ENCODE peak calls at places on chromosome 3, in nine cellular contexts. One of them, this sample, is unnamed.

GRCh38 chr3:133591271-133591742 is 17.8 kb downstream of the CDV3 start:
- DNase-seq in neural crest cell: no peak
- DNase-seq in PC-9: peak
- DNase-seq in activated T-cell treated with anti-CD3 and anti-CD28 coated beads for 1 hour: no peak
- DNase-seq in GM23248: peak
- DNase-seq in kidney: no peak
- DNase-seq in T-helper 17 cell: no peak
- DNase-seq in dorsolateral prefrontal cortex: no peak
- DNase-seq in NCI-H446 treated with DMSO at 0.1 percent for 48 hours: no peak
- DNase-seq in this sample: no peak

GRCh38 chr3:23017800-23018199 is 185.3 kb upstream of the UBE2E2 start:
- DNase-seq in neural crest cell: no peak
- DNase-seq in PC-9: peak
- DNase-seq in activated T-cell treated with anti-CD3 and anti-CD28 coated beads for 1 hour: no peak
- DNase-seq in GM23248: peak
- DNase-seq in kidney: no peak
- DNase-seq in T-helper 17 cell: no peak
- DNase-seq in dorsolateral prefrontal cortex: no peak
- DNase-seq in NCI-H446 treated with DMSO at 0.1 percent for 48 hours: no peak
- DNase-seq in this sample: no peak

GRCh38 chr3:152047465-152047864 is 174.0 kb downstream of the SUCNR1 start:
- DNase-seq in neural crest cell: no peak
- DNase-seq in PC-9: no peak
- DNase-seq in activated T-cell treated with anti-CD3 and anti-CD28 coated beads for 1 hour: no peak
- DNase-seq in GM23248: peak
- DNase-seq in kidney: no peak
- DNase-seq in T-helper 17 cell: no peak
- DNase-seq in dorsolateral prefrontal cortex: no peak
- DNase-seq in NCI-H446 treated with DMSO at 0.1 percent for 48 hours: no peak
- DNase-seq in this sample: no peak

GRCh38 chr3:27637346-27638000 is 84.7 kb downstream of the EOMES start:
- DNase-seq in neural crest cell: no peak
- DNase-seq in PC-9: no peak
- DNase-seq in activated T-cell treated with anti-CD3 and anti-CD28 coated beads for 1 hour: no peak
- DNase-seq in GM23248: no peak
- DNase-seq in kidney: no peak
- DNase-seq in T-helper 17 cell: no peak
- DNase-seq in dorsolateral prefrontal cortex: no peak
- DNase-seq in NCI-H446 treated with DMSO at 0.1 percent for 48 hours: no peak
- DNase-seq in this sample: no peak

GRCh38 chr3:58962816-58963215 is 87.0 kb downstream of the CFAP20DC start:
- DNase-seq in neural crest cell: no peak
- DNase-seq in PC-9: no peak
- DNase-seq in activated T-cell treated with anti-CD3 and anti-CD28 coated beads for 1 hour: no peak
- DNase-seq in GM23248: peak
- DNase-seq in kidney: no peak
- DNase-seq in T-helper 17 cell: no peak
- DNase-seq in dorsolateral prefrontal cortex: no peak
- DNase-seq in NCI-H446 treated with DMSO at 0.1 percent for 48 hours: no peak
- DNase-seq in this sample: no peak

GRCh38 chr3:169152319-169152718 is 511.2 kb downstream of the MECOM start:
- DNase-seq in neural crest cell: no peak
- DNase-seq in PC-9: no peak
- DNase-seq in activated T-cell treated with anti-CD3 and anti-CD28 coated beads for 1 hour: no peak
- DNase-seq in GM23248: no peak
- DNase-seq in kidney: no peak
- DNase-seq in T-helper 17 cell: no peak
- DNase-seq in dorsolateral prefrontal cortex: no peak
- DNase-seq in NCI-H446 treated with DMSO at 0.1 percent for 48 hours: no peak
- DNase-seq in this sample: no peak

GRCh38 chr3:194043516-194043915 is 92.4 kb upstream of the HES1 start:
- DNase-seq in neural crest cell: no peak
- DNase-seq in PC-9: no peak
- DNase-seq in activated T-cell treated with anti-CD3 and anti-CD28 coated beads for 1 hour: no peak
- DNase-seq in GM23248: peak
- DNase-seq in kidney: no peak
- DNase-seq in T-helper 17 cell: no peak
- DNase-seq in dorsolateral prefrontal cortex: no peak
- DNase-seq in NCI-H446 treated with DMSO at 0.1 percent for 48 hours: no peak
- DNase-seq in this sample: no peak

GRCh38 chr3:191068946-191069813 is 129.9 kb upstream of the OSTN start:
- DNase-seq in neural crest cell: no peak
- DNase-seq in PC-9: no peak
- DNase-seq in activated T-cell treated with anti-CD3 and anti-CD28 coated beads for 1 hour: no peak
- DNase-seq in GM23248: peak
- DNase-seq in kidney: no peak
- DNase-seq in T-helper 17 cell: no peak
- DNase-seq in dorsolateral prefrontal cortex: no peak
- DNase-seq in NCI-H446 treated with DMSO at 0.1 percent for 48 hours: no peak
- DNase-seq in this sample: no peak

GRCh38 chr3:48432411-48433371 is 2.8 kb upstream of the PLXNB1 start:
- DNase-seq in neural crest cell: no peak
- DNase-seq in PC-9: no peak
- DNase-seq in activated T-cell treated with anti-CD3 and anti-CD28 coated beads for 1 hour: no peak
- DNase-seq in GM23248: no peak
- DNase-seq in kidney: no peak
- DNase-seq in T-helper 17 cell: no peak
- DNase-seq in dorsolateral prefrontal cortex: no peak
- DNase-seq in NCI-H446 treated with DMSO at 0.1 percent for 48 hours: no peak
- DNase-seq in this sample: no peak

GRCh38 chr3:84439476-84439875 is 519.3 kb upstream of the CADM2 start:
- DNase-seq in neural crest cell: no peak
- DNase-seq in PC-9: no peak
- DNase-seq in activated T-cell treated with anti-CD3 and anti-CD28 coated beads for 1 hour: no peak
- DNase-seq in GM23248: no peak
- DNase-seq in kidney: no peak
- DNase-seq in T-helper 17 cell: no peak
- DNase-seq in dorsolateral prefrontal cortex: no peak
- DNase-seq in NCI-H446 treated with DMSO at 0.1 percent for 48 hours: no peak
- DNase-seq in this sample: no peak

GRCh38 chr3:108030915-108031425 is 59.9 kb downstream of the CD47 start:
- DNase-seq in neural crest cell: no peak
- DNase-seq in PC-9: no peak
- DNase-seq in activated T-cell treated with anti-CD3 and anti-CD28 coated beads for 1 hour: no peak
- DNase-seq in GM23248: no peak
- DNase-seq in kidney: no peak
- DNase-seq in T-helper 17 cell: no peak
- DNase-seq in dorsolateral prefrontal cortex: no peak
- DNase-seq in NCI-H446 treated with DMSO at 0.1 percent for 48 hours: no peak
- DNase-seq in this sample: no peak

GRCh38 chr3:194779729-194780224 is 94.1 kb downstream of the FAM43A start:
- DNase-seq in neural crest cell: no peak
- DNase-seq in PC-9: peak
- DNase-seq in activated T-cell treated with anti-CD3 and anti-CD28 coated beads for 1 hour: no peak
- DNase-seq in GM23248: peak
- DNase-seq in kidney: no peak
- DNase-seq in T-helper 17 cell: no peak
- DNase-seq in dorsolateral prefrontal cortex: no peak
- DNase-seq in NCI-H446 treated with DMSO at 0.1 percent for 48 hours: no peak
- DNase-seq in this sample: no peak

This sample was measured in activated effector memory CD4-positive, alpha-beta T cell treated with Interleukin-2 at 50 U/mL for 16 hours.